ENCODE peak calls at places on chromosome 9, in six cellular contexts. C is type B pancreatic cell, K is non-pigmented ciliary epithelial cell, R is cardiac fibroblast, V is AG10803, H is mesendoderm. Y is an unnamed sample.

GRCh38 chr9:121636411-121636865 is 15.0 kb upstream of the DAB2IP start:
- DNase-seq in C (no peak), K (no peak), R (peak), V (peak), H (no peak), Y (no peak)

GRCh38 chr9:114696814-114697544 is 15.0 kb upstream of the TEX48 start:
- DNase-seq in C (no peak), K (no peak), R (no peak), V (no peak), H (no peak), Y (peak)

GRCh38 chr9:35691757-35692301 is 2.1 kb upstream of the TPM2 start:
- DNase-seq in C (no peak), K (no peak), R (no peak), V (no peak), H (peak), Y (no peak)

GRCh38 chr9:121463026-121463827 is 36.4 kb downstream of the GGTA1 start:
- DNase-seq in C (no peak), K (no peak), R (peak), V (no peak), H (peak), Y (no peak)

GRCh38 chr9:6931913-6932312 is 174.1 kb downstream of the KDM4C start:
- DNase-seq in C (no peak), K (peak), R (peak), V (peak), H (peak), Y (peak)

GRCh38 chr9:4301971-4302427 is 2.1 kb upstream of the GLIS3 start:
- DNase-seq in C (no peak), K (no peak), R (peak), V (peak), H (peak), Y (peak)

GRCh38 chr9:744790-745456 is 96.6 kb upstream of the DMRT1 start:
- DNase-seq in C (no peak), K (no peak), R (peak), V (no peak), H (peak), Y (no peak)

GRCh38 chr9:19999491-20000057 is 210.7 kb upstream of the SLC24A2 start:
- DNase-seq in C (no peak), K (peak), R (peak), V (peak), H (no peak), Y (peak)

GRCh38 chr9:92055624-92056023 is 59.6 kb downstream of the SPTLC1 start:
- DNase-seq in C (no peak), K (no peak), R (no peak), V (no peak), H (peak), Y (no peak)

GRCh38 chr9:121249563-121249962 is 18.4 kb upstream of the GSN start:
- DNase-seq in C (no peak), K (no peak), R (no peak), V (no peak), H (no peak), Y (no peak)

GRCh38 chr9:30796806-30797205 is 1587.6 kb upstream of the ACO1 start:
- DNase-seq in C (no peak), K (peak), R (peak), V (no peak), H (no peak), Y (peak)

GRCh38 chr9:14136646-14137370 is 177.1 kb downstream of the NFIB start:
- DNase-seq in C (no peak), K (no peak), R (no peak), V (no peak), H (no peak), Y (no peak)

GRCh38 chr9:38117646-38118045 is 48.6 kb upstream of the SHB start:
- DNase-seq in C (peak), K (no peak), R (no peak), V (peak), H (no peak), Y (no peak)

GRCh38 chr9:91160181-91160580 is 201.5 kb downstream of the AUH start:
- DNase-seq in C (no peak), K (no peak), R (no peak), V (no peak), H (peak), Y (no peak)

GRCh38 chr9:130156672-130157071 is 15.5 kb upstream of the NCS1 start:
- DNase-seq in C (no peak), K (no peak), R (no peak), V (no peak), H (no peak), Y (no peak)

GRCh38 chr9:90988318-90988717 is 186.7 kb downstream of the SYK start:
- DNase-seq in C (no peak), K (no peak), R (no peak), V (no peak), H (no peak), Y (no peak)

GRCh38 chr9:85430659-85431370 is 310.9 kb downstream of the AGTPBP1 start:
- DNase-seq in C (no peak), K (no peak), R (no peak), V (no peak), H (peak), Y (peak)

GRCh38 chr9:24961787-24962186 is 416.1 kb upstream of the IZUMO3 start:
- DNase-seq in C (no peak), K (no peak), R (no peak), V (no peak), H (peak), Y (no peak)

GRCh38 chr9:121298689-121299112 is 30.7 kb downstream of the GSN start:
- DNase-seq in C (no peak), K (no peak), R (peak), V (no peak), H (peak), Y (peak)

GRCh38 chr9:92725726-92726125 is 38.9 kb downstream of the BICD2 start:
- DNase-seq in C (peak), K (no peak), R (no peak), V (no peak), H (no peak), Y (no peak)

GRCh38 chr9:37283730-37284235 is 138.7 kb upstream of the GRHPR start:
- DNase-seq in C (no peak), K (peak), R (peak), V (peak), H (no peak), Y (peak)

GRCh38 chr9:111759762-111760639 is 34.7 kb downstream of the SHOC1 start:
- DNase-seq in C (no peak), K (peak), R (peak), V (peak), H (peak), Y (peak)

GRCh38 chr9:77974414-77974813 is 57.2 kb downstream of the GNAQ start:
- DNase-seq in C (no peak), K (no peak), R (no peak), V (no peak), H (no peak), Y (no peak)

GRCh38 chr9:113650207-113651131 is 186.9 kb downstream of the RGS3 start:
- DNase-seq in C (no peak), K (peak), R (no peak), V (peak), H (peak), Y (peak)

GRCh38 chr9:136926749-136927148 is 17.8 kb downstream of the FBXW5 start:
- DNase-seq in C (no peak), K (no peak), R (no peak), V (no peak), H (no peak), Y (no peak)